ENCODE peak calls at places on chromosomes 7 and 10, in ten cellular contexts. O, H, B, J, M, T, K, N, V and A are unnamed samples.

GRCh38 chr10:5419466-5420094 is 7.2 kb downstream of the NET1 start:
- DNase-seq in O (no peak), H (no peak), B (no peak), J (no peak), M (no peak), T (no peak), K (no peak), N (no peak), V (no peak), A (no peak)

GRCh38 chr10:57621466-57621865 is 646.2 kb downstream of the IPMK start:
- DNase-seq in O (no peak), H (no peak), B (no peak), J (no peak), M (no peak), T (no peak), K (no peak), N (no peak), V (no peak), A (no peak)

GRCh38 chr7:66557214-66558200 is 71.2 kb upstream of the KCTD7 start:
- DNase-seq in O (peak), H (peak), B (peak), J (peak), M (peak), T (peak), K (peak), N (peak), V (peak), A (peak)

GRCh38 chr10:3774018-3774813 is 10.8 kb downstream of the KLF6 start:
- DNase-seq in O (no peak), H (no peak), B (no peak), J (no peak), M (peak), T (no peak), K (no peak), N (peak), V (no peak), A (no peak)

GRCh38 chr10:118721005-118721876 is 33.5 kb downstream of the CACUL1 start:
- DNase-seq in O (no peak), H (peak), B (no peak), J (peak), M (peak), T (peak), K (no peak), N (peak), V (peak), A (no peak)

GRCh38 chr7:111232249-111233084 is 141.5 kb downstream of the LRRN3 start:
- DNase-seq in O (no peak), H (no peak), B (no peak), J (no peak), M (peak), T (no peak), K (no peak), N (no peak), V (no peak), A (no peak)

GRCh38 chr7:78912781-78913180 is 540.7 kb downstream of the MAGI2 start:
- DNase-seq in O (no peak), H (no peak), B (no peak), J (no peak), M (no peak), T (no peak), K (no peak), N (no peak), V (no peak), A (no peak)

GRCh38 chr10:103859161-103860141 is 4.1 kb upstream of the SH3PXD2A start:
- DNase-seq in O (no peak), H (no peak), B (peak), J (peak), M (peak), T (peak), K (no peak), N (peak), V (peak), A (no peak)

GRCh38 chr7:111010833-111011232 is 80.1 kb upstream of the LRRN3 start:
- DNase-seq in O (no peak), H (no peak), B (no peak), J (no peak), M (no peak), T (no peak), K (no peak), N (peak), V (no peak), A (no peak)

GRCh38 chr10:16673443-16673842 is 143.8 kb downstream of the RSU1 start:
- DNase-seq in O (no peak), H (no peak), B (no peak), J (no peak), M (no peak), T (no peak), K (no peak), N (no peak), V (no peak), A (no peak)

GRCh38 chr7:135441791-135442190 is 68.1 kb downstream of the CNOT4 start:
- DNase-seq in O (no peak), H (no peak), B (no peak), J (no peak), M (no peak), T (no peak), K (no peak), N (peak), V (no peak), A (no peak)

GRCh38 chr10:78002541-78003284 is 26.6 kb downstream of the POLR3A start:
- DNase-seq in O (no peak), H (no peak), B (no peak), J (no peak), M (no peak), T (no peak), K (no peak), N (no peak), V (no peak), A (no peak)

GRCh38 chr10:87651801-87652200 is 7.9 kb upstream of the PAPSS2 start:
- DNase-seq in O (no peak), H (no peak), B (no peak), J (no peak), M (no peak), T (no peak), K (no peak), N (no peak), V (no peak), A (no peak)

GRCh38 chr7:44152971-44153947 is 12.1 kb upstream of the MYL7 start:
- DNase-seq in O (peak), H (no peak), B (peak), J (no peak), M (no peak), T (no peak), K (no peak), N (no peak), V (no peak), A (no peak)

GRCh38 chr7:26853788-26854393 is 10.5 kb downstream of the SKAP2 start:
- DNase-seq in O (no peak), H (no peak), B (no peak), J (no peak), M (peak), T (peak), K (no peak), N (peak), V (no peak), A (no peak)

GRCh38 chr7:150781016-150781415 is 19.1 kb downstream of the TMEM176B start:
- DNase-seq in O (no peak), H (no peak), B (no peak), J (no peak), M (no peak), T (no peak), K (no peak), N (no peak), V (no peak), A (no peak)

GRCh38 chr7:41881313-41882130 is 178.6 kb upstream of the INHBA start:
- DNase-seq in O (no peak), H (peak), B (no peak), J (peak), M (peak), T (no peak), K (no peak), N (no peak), V (no peak), A (no peak)

GRCh38 chr10:110081914-110082313 is 74.1 kb downstream of the ADD3 start:
- DNase-seq in O (no peak), H (no peak), B (no peak), J (no peak), M (no peak), T (peak), K (no peak), N (no peak), V (no peak), A (peak)

GRCh38 chr10:112986791-112987190 is 36.7 kb downstream of the TCF7L2 start:
- DNase-seq in O (no peak), H (no peak), B (no peak), J (no peak), M (no peak), T (no peak), K (no peak), N (no peak), V (no peak), A (no peak)